ENCODE peak calls at places on chromosomes 4 and X, in seven cellular contexts. E, P, H, I, C, U and N are unnamed samples.

GRCh38 chrX:39613997-39614679 is 483.6 kb downstream of the BCOR start:
- DNase-seq in P (no peak), H (peak), C (no peak), U (no peak), E (no peak), I (no peak), N (no peak)

GRCh38 chrX:41145920-41146608 is 60.8 kb downstream of the USP9X start:
- DNase-seq in H (no peak), C (peak), P (no peak), I (peak), U (no peak), E (peak), N (no peak)

GRCh38 chrX:106144755-106145639 is 23.1 kb upstream of the PWWP3B start:
- DNase-seq in E (no peak), H (peak), U (peak), I (no peak), P (no peak), C (peak), N (no peak)

GRCh38 chrX:114581528-114582263 is 2.2 kb upstream of the HTR2C start:
- DNase-seq in H (no peak), U (no peak), P (no peak), C (no peak), I (peak), E (no peak), N (no peak)

GRCh38 chr4:6337331-6337935 is 67.8 kb downstream of the WFS1 start:
- DNase-seq in U (no peak), P (no peak), H (peak), E (no peak), I (no peak), C (no peak), N (no peak)

GRCh38 chrX:155263854-155264628 is at the start of gene RAB39B:
- DNase-seq in U (peak), P (peak), H (peak), E (peak), C (peak), I (peak), N (peak)

GRCh38 chrX:75746891-75747639 is 38.0 kb downstream of the MAGEE2 start:
- DNase-seq in H (peak), P (no peak), E (peak), C (peak), I (peak), U (peak), N (no peak)

GRCh38 chrX:150935466-150935865 is 37.0 kb upstream of the CD99L2 start:
- DNase-seq in U (no peak), E (no peak), P (no peak), C (peak), H (no peak), I (peak), N (no peak)

GRCh38 chr4:40197879-40198689 is 1.3 kb downstream of the RHOH start:
- DNase-seq in P (no peak), C (no peak), E (peak), I (no peak), U (no peak), H (no peak), N (no peak)

GRCh38 chr4:1577818-1578217 is 106.3 kb downstream of the FAM53A start:
- DNase-seq in H (no peak), E (no peak), I (no peak), P (no peak), C (no peak), U (peak), N (no peak)

GRCh38 chr4:1576961-1577814 is 106.9 kb downstream of the FAM53A start:
- DNase-seq in P (no peak), I (no peak), U (peak), E (no peak), H (no peak), C (no peak), N (no peak)

GRCh38 chr4:1579834-1580686 is 104.1 kb downstream of the FAM53A start:
- DNase-seq in E (peak), P (no peak), I (no peak), C (peak), U (peak), H (peak), N (no peak)

GRCh38 chr4:1578301-1578781 is 105.8 kb downstream of the FAM53A start:
- DNase-seq in I (no peak), H (no peak), P (no peak), U (peak), C (no peak), E (no peak), N (no peak)

GRCh38 chr4:1578968-1579833 is 104.9 kb downstream of the FAM53A start:
- DNase-seq in P (peak), C (peak), I (peak), H (peak), E (peak), U (peak), N (peak)
- TF ChIP-seq CTCF in P (peak), C (no peak), I (peak), H (no peak), E (peak), U (peak), N (peak)

GRCh38 chr4:153542835-153543234 is 76.7 kb downstream of the TMEM131L start:
- DNase-seq in H (no peak), P (no peak), U (no peak), C (no peak), I (no peak), E (no peak), N (no peak)
- TF ChIP-seq CTCF in H (no peak), P (no peak), U (no peak), C (no peak), I (no peak), E (no peak), N (no peak)

DNA sequence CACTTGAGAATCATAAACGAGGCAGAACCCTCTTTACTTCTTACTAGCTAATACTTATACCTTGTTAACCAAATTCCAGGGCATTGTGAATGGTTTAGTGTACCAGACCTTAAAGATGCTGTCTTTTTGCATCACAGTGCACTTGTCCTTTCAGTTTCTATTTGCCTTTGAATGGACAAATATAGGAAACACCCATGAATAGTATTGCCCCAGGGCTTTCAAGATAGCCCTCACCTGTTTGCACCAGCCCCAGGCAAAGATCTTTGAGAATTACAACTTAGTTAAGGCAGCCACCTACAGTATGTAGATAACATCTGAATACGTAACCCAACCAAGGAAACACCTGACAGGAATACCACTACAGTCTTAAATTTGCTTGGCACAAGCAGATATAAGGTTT is 60.8 kb upstream of the CT45A1 start:
- DNase-seq in I (no peak), U (no peak), P (no peak), C (no peak), E (no peak), H (no peak), N (no peak)
- TF ChIP-seq CTCF in I (no peak), U (no peak), P (no peak), C (no peak), E (no peak), H (no peak), N (no peak)

GRCh38 chr4:794911-795725 is 30.8 kb downstream of the CPLX1 start:
- DNase-seq in P (no peak), U (no peak), H (no peak), E (no peak), C (no peak), I (no peak), N (no peak)
- TF ChIP-seq CTCF in P (no peak), U (no peak), H (no peak), E (no peak), C (no peak), I (no peak), N (no peak)

GRCh38 chr4:15194520-15194919 is 192.2 kb downstream of the CPEB2 start:
- DNase-seq in C (peak), H (no peak), I (no peak), E (no peak), P (no peak), U (no peak), N (no peak)

GRCh38 chr4:15198070-15198727 is 195.9 kb downstream of the CPEB2 start:
- DNase-seq in I (no peak), C (peak), P (no peak), E (no peak), H (no peak), U (peak), N (no peak)

GRCh38 chr4:15201782-15202181 is 199.5 kb downstream of the CPEB2 start:
- DNase-seq in I (no peak), H (no peak), P (no peak), U (no peak), C (no peak), E (no peak), N (no peak)

GRCh38 chr4:15202481-15202880 is 200.2 kb downstream of the CPEB2 start:
- DNase-seq in H (no peak), E (no peak), C (peak), I (no peak), P (no peak), U (no peak), N (no peak)

DNA sequence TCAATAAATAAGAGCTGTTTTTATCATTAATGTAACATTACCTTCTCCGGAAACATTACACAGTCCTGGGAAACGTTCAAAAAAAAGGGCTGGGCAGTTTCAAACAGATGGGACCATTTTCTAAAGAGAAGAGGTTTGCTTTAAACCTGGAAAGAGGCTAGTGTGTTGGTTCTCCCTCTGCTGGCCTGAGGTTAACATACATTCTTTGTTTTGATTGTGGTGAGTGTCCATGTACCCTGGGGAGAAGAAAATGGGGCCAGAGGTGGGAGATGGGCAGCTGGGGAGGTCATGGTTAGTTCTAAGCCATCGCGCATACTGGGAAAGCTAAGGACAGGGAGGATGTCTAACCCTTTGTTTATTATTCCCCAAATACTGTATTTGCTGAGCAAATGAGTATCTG is 194.7 kb downstream of the CPEB2 start:
- DNase-seq in C (peak), E (peak), U (no peak), H (no peak), P (no peak), I (peak), N (no peak)
- TF ChIP-seq CTCF in C (peak), E (peak), U (peak), H (no peak), P (no peak), I (peak), N (no peak)

DNA sequence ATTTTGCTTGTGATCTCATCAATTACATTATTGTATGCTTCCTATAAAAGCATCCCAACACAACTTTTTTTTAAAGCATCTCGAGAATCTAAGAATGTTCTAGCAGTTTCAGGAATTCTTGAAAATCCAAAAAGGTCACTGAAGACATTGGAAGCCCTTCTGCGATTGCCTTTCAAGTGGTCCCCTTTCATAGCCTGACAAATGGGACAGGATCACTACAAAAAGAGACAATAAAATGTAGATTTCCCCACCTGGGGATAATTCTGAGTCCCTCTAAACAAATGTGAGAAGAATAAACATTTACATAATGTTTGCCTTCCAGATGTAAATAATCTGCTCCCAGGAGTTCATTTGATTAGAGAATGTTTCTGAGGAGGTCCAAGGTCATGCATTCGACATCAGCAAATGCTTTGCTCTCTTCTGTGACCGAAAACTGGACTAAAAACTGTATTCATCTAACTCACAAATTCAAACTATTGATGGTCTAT is 116.0 kb downstream of the COL25A1 start:
- DNase-seq in P (no peak), C (no peak), E (no peak), I (no peak), U (no peak), H (no peak), N (no peak)
- TF ChIP-seq CTCF in P (no peak), C (no peak), E (no peak), I (no peak), U (no peak), H (no peak), N (no peak)

GRCh38 chr4:42278709-42279324 is 118.5 kb upstream of the SHISA3 start:
- DNase-seq in U (no peak), E (no peak), H (no peak), P (no peak), I (no peak), C (no peak), N (no peak)
- TF ChIP-seq CTCF in U (no peak), E (no peak), H (no peak), P (no peak), I (no peak), C (no peak), N (no peak)

GRCh38 chrX:21839334-21840198 is at the start of gene MBTPS2:
- DNase-seq in H (peak), E (peak), I (peak), U (peak), P (peak), C (peak), N (no peak)
- TF ChIP-seq CTCF in H (no peak), E (peak), I (peak), U (no peak), P (no peak), C (peak), N (peak)

GRCh38 chr4:97720869-97721432 is 422.3 kb downstream of the STPG2 start:
- DNase-seq in H (no peak), C (peak), I (no peak), P (no peak), E (peak), U (no peak), N (no peak)
- TF ChIP-seq CTCF in H (peak), C (no peak), I (no peak), P (no peak), E (peak), U (peak), N (peak)